ENCODE peak calls at places on chromosomes 13 and 19, in ten cellular contexts. X is GM12891, P is transverse colon, M is GM12892, I is HCT116, Z is breast epithelium, U is Panc1, K is endothelial cell of umbilical vein, Y is K562, S is stomach. V is an unnamed sample.
A peak's percentile ranks its signal among the peaks of the same experiment; 100 is the strongest.

GRCh38 chr13:48400820-48401219 is 12.1 kb downstream of the LPAR6 start:
- DNase-seq in P (no peak), S (no peak), I (no peak), U (no peak), Z (no peak), Y (no peak), X (no peak), K (peak; percentile 96), M (no peak), V (no peak)

GRCh38 chr13:99496322-99497142 is 4.7 kb upstream of the TM9SF2 start:
- DNase-seq in S (peak; percentile 81), K (peak; percentile 72), U (peak; percentile 72), I (peak; percentile 36), X (no peak), P (peak; percentile 76), M (no peak), Z (peak; percentile 42), Y (peak; percentile 82), V (peak; percentile 90)

GRCh38 chr19:38100589-38100988 is 123.4 kb downstream of the DPF1 start:
- DNase-seq in X (no peak), Z (no peak), M (no peak), U (no peak), Y (no peak), P (no peak), S (no peak), K (no peak), I (no peak), V (no peak)

GRCh38 chr19:6736917-6737283 is 480 bp downstream of the GPR108 start:
- DNase-seq in Y (no peak), S (no peak), X (no peak), K (no peak), M (no peak), P (no peak), I (no peak), Z (no peak), U (no peak), V (no peak)

GRCh38 chr13:34349091-34349722 is 531.3 kb downstream of the RFC3 start:
- DNase-seq in M (no peak), Z (peak; percentile 34), Y (no peak), I (no peak), P (peak; percentile 25), X (no peak), K (peak; percentile 81), S (no peak), U (no peak), V (no peak)

GRCh38 chr19:38277549-38277948 is 13.2 kb downstream of the SPINT2 start:
- DNase-seq in S (no peak), X (no peak), M (no peak), K (no peak), P (no peak), Z (no peak), I (no peak), Y (no peak), U (no peak), V (no peak)

GRCh38 chr19:43562211-43562697 is 13.1 kb downstream of the XRCC1 start:
- DNase-seq in P (no peak), Z (no peak), S (no peak), Y (no peak), M (no peak), K (no peak), X (no peak), U (no peak), I (no peak), V (no peak)

GRCh38 chr13:28658539-28658795 is 463 bp upstream of the POMP start:
- DNase-seq in I (no peak), S (no peak), P (no peak), Y (peak; percentile 17), Z (no peak), X (no peak), U (no peak), K (no peak), M (no peak), V (no peak)

GRCh38 chr19:35592226-35592625 is 6.3 kb downstream of the PMIS2 start:
- DNase-seq in S (peak; percentile 36), P (no peak), K (peak; percentile 25), U (peak; percentile 25), I (peak; percentile 53), Z (no peak), Y (peak; percentile 57), X (peak; percentile 36), M (no peak), V (no peak)

GRCh38 chr13:82655518-82655855 is 1226.8 kb downstream of the SLITRK1 start:
- DNase-seq in K (no peak), P (no peak), M (no peak), Y (no peak), I (no peak), U (no peak), Z (no peak), X (no peak), S (no peak), V (no peak)

GRCh38 chr19:16197622-16198362 is at the start of gene AP1M1:
- DNase-seq in Y (peak; percentile 98), P (peak; percentile 98), I (peak; percentile 96), S (peak; percentile 98), M (peak; percentile 99), Z (peak; percentile 94), K (peak; percentile 98), U (peak; percentile 85), X (peak; percentile 99), V (no peak)
- TF ChIP-seq POLR2AphosphoS5 in Y (no peak), P (peak; percentile 37), I (peak; percentile 73), S (peak; percentile 79), M (peak; percentile 73), Z (peak; percentile 36), K (peak; percentile 77), U (peak; percentile 84), X (peak; percentile 84), V (peak; percentile 93)

GRCh38 chr13:113491982-113492381 is 1.5 kb upstream of the DCUN1D2 start:
- DNase-seq in U (no peak), I (no peak), Y (peak; percentile 16), S (no peak), X (no peak), M (no peak), K (no peak), P (no peak), Z (no peak), V (no peak)

GRCh38 chr13:113495494-113496251 is 5.2 kb upstream of the DCUN1D2 start:
- DNase-seq in I (no peak), U (no peak), P (no peak), K (peak; percentile 24), Z (no peak), S (no peak), M (no peak), Y (no peak), X (no peak), V (no peak)

GRCh38 chr13:113491418-113491883 is 940 bp upstream of the DCUN1D2 start:
- DNase-seq in X (no peak), S (peak; percentile 37), Y (peak; percentile 68), K (peak; percentile 46), Z (no peak), P (peak; percentile 33), I (no peak), U (no peak), M (no peak), V (no peak)

GRCh38 chr13:113490496-113491417 is at the start of gene DCUN1D2:
- DNase-seq in K (peak; percentile 97), X (peak; percentile 93), I (peak; percentile 85), U (no peak), S (peak; percentile 95), Y (peak; percentile 89), Z (peak; percentile 88), P (peak; percentile 94), M (peak; percentile 92), V (no peak)

DNA sequence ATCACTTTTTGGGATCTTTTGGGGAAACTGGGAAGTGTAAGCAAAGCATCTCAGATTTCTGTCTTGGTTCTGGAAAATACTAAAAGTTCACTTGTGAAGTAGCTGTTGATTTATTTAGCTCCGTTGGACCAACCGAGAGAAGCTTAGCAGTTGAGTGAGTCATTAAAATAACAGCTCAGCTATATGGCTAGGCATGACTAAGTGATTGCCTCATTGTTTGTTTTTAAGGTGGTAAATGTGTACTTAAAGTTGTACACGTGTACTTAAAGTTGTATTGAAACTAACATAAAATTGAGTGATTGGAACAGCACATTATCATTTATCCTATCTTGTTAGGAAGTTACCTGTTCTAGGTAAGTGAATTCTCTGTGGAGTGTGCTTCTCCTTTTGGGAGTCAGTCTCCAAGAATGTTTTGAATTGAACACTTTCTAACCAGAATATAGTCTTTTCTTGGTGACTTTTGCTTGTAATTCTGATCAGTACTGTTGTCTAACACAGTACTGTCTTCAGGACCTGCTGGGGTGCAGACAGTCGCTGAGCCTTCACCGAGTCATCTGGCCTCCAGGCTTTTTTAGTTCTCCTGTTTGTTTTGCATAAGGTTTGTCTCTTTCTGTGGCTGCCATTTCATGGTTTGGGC is 2.9 kb upstream of the DCUN1D2 start:
- DNase-seq in M (no peak), X (no peak), I (peak; percentile 85), Y (peak; percentile 66), K (peak; percentile 95), U (peak; percentile 79), Z (no peak), S (no peak), P (no peak), V (no peak)
- TF ChIP-seq POLR2AphosphoS5 in M (no peak), X (no peak), I (peak; percentile 64), Y (no peak), K (no peak), U (peak; percentile 80), Z (no peak), S (no peak), P (peak; percentile 38), V (peak; percentile 94)

GRCh38 chr13:44955421-44955820 is 33.9 kb downstream of the NUFIP1 start:
- DNase-seq in U (no peak), Z (peak; percentile 48), S (peak; percentile 87), Y (no peak), I (no peak), K (no peak), P (no peak), X (no peak), M (no peak), V (no peak)
- TF ChIP-seq POLR2AphosphoS5 in U (no peak), Z (no peak), S (no peak), Y (no peak), I (no peak), K (no peak), P (no peak), X (no peak), M (no peak), V (no peak)

DNA sequence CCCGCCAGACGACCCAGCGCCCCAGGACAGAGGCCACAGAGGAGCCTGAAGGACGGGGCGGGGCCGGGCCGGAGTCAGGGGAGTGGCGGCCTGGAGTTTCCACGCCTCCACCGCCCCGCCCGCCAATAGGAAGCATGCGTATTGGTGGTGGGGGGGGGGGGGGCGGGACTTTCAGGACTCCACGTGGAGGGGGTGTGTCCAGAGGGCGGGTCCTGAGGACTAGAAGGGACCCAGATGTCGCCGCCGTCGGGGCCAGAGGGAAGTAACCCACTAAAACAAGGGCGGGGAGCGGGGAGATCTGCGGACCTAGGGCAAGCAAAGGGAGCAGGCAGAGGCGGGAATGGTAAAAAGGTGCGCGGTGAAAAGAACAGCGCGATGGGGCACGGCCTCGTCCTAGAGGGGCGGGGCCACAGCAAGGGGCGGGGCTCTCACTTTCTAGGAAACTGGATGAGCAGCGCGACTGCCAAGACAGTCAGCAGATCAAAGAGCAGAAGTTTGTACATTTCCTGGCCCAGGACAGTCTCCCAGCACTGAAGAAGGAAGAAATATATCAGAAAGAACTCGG is 2.8 kb upstream of the LENG1 start:
- DNase-seq in P (peak; percentile 95), K (peak; percentile 82), M (peak; percentile 59), U (peak; percentile 61), Z (peak; percentile 84), X (no peak), Y (peak; percentile 90), I (peak; percentile 65), S (peak; percentile 95), V (no peak)
- TF ChIP-seq POLR2AphosphoS5 in P (peak; percentile 50), K (no peak), M (no peak), U (peak; percentile 61), Z (peak; percentile 39), X (no peak), Y (no peak), I (peak; percentile 39), S (no peak), V (peak; percentile 47)

GRCh38 chr13:114105351-114106225 is 26.8 kb downstream of the RASA3 start:
- DNase-seq in Y (no peak), U (no peak), K (no peak), X (no peak), I (no peak), Z (no peak), M (no peak), S (no peak), P (peak; percentile 9), V (no peak)
- TF ChIP-seq POLR2AphosphoS5 in Y (no peak), U (no peak), K (no peak), X (no peak), I (no peak), Z (no peak), M (no peak), S (no peak), P (peak; percentile 43), V (no peak)

V was measured in vagina.